ENCODE peak calls at places on chromosomes 13 and 19, in eight cellular contexts. N is lung, A is cardiac muscle cell, O is brain microvascular endothelial cell, R is foreskin fibroblast, K is astrocyte, U is lower leg skin, Y is fibroblast of pulmonary artery. J is an unnamed sample.

GRCh38 chr19:29645911-29646310 is 19.4 kb upstream of the PLEKHF1 start:
- DNase-seq in N (no peak), A (no peak), O (peak), R (peak), K (peak), U (peak), Y (peak), J (no peak)

GRCh38 chr13:98483636-98484288 is 93.1 kb downstream of the STK24 start:
- DNase-seq in N (no peak), A (no peak), O (no peak), R (no peak), K (no peak), U (no peak), Y (no peak), J (no peak)

GRCh38 chr13:40052954-40053353 is 397.5 kb downstream of the COG6 start:
- DNase-seq in N (no peak), A (no peak), O (no peak), R (no peak), K (no peak), U (no peak), Y (no peak), J (no peak)

GRCh38 chr13:99605417-99606321 is 104.4 kb downstream of the TM9SF2 start:
- DNase-seq in N (peak), A (peak), O (no peak), R (no peak), K (peak), U (peak), Y (no peak), J (no peak)

GRCh38 chr13:85812282-85812681 is 13.1 kb upstream of the SLITRK6 start:
- DNase-seq in N (no peak), A (no peak), O (no peak), R (no peak), K (no peak), U (no peak), Y (no peak), J (no peak)

GRCh38 chr19:7862413-7862951 is 11.7 kb downstream of the PRR36 start:
- DNase-seq in N (peak), A (peak), O (peak), R (no peak), K (no peak), U (peak), Y (peak), J (peak)

GRCh38 chr13:49608932-49609331 is 19.4 kb upstream of the ARL11 start:
- DNase-seq in N (no peak), A (no peak), O (no peak), R (no peak), K (no peak), U (no peak), Y (no peak), J (no peak)

GRCh38 chr13:25860862-25861261 is 191.0 kb downstream of the SHISA2 start:
- DNase-seq in N (no peak), A (no peak), O (peak), R (no peak), K (peak), U (no peak), Y (peak), J (no peak)

GRCh38 chr13:21138561-21138960 is 37.8 kb downstream of the SKA3 start:
- DNase-seq in N (no peak), A (no peak), O (no peak), R (no peak), K (no peak), U (no peak), Y (peak), J (no peak)

GRCh38 chr13:105220886-105221285 is 1314.6 kb downstream of the EFNB2 start:
- DNase-seq in N (no peak), A (no peak), O (no peak), R (no peak), K (peak), U (no peak), Y (peak), J (no peak)

GRCh38 chr13:38394777-38395504 is 45.3 kb downstream of the UFM1 start:
- DNase-seq in N (no peak), A (no peak), O (no peak), R (peak), K (peak), U (no peak), Y (no peak), J (no peak)

GRCh38 chr13:105778196-105778595 is 757.3 kb downstream of the EFNB2 start:
- DNase-seq in N (no peak), A (no peak), O (peak), R (peak), K (peak), U (no peak), Y (peak), J (no peak)

GRCh38 chr13:37729876-37730275 is 131.3 kb upstream of the POSTN start:
- DNase-seq in N (no peak), A (no peak), O (no peak), R (no peak), K (no peak), U (no peak), Y (no peak), J (no peak)

GRCh38 chr19:17340871-17341357 is 3.6 kb downstream of the GTPBP3 start:
- DNase-seq in N (no peak), A (no peak), O (no peak), R (no peak), K (no peak), U (no peak), Y (no peak), J (no peak)

GRCh38 chr13:73754727-73755292 is 379.4 kb downstream of the KLF12 start:
- DNase-seq in N (no peak), A (peak), O (peak), R (peak), K (peak), U (no peak), Y (peak), J (no peak)

GRCh38 chr19:4575267-4575793 is 15.8 kb upstream of the SEMA6B start:
- DNase-seq in N (peak), A (peak), O (peak), R (peak), K (peak), U (peak), Y (peak), J (no peak)

GRCh38 chr13:101394597-101394996 is 21.7 kb downstream of the NALCN start:
- DNase-seq in N (no peak), A (no peak), O (no peak), R (no peak), K (no peak), U (no peak), Y (no peak), J (no peak)

DNA sequence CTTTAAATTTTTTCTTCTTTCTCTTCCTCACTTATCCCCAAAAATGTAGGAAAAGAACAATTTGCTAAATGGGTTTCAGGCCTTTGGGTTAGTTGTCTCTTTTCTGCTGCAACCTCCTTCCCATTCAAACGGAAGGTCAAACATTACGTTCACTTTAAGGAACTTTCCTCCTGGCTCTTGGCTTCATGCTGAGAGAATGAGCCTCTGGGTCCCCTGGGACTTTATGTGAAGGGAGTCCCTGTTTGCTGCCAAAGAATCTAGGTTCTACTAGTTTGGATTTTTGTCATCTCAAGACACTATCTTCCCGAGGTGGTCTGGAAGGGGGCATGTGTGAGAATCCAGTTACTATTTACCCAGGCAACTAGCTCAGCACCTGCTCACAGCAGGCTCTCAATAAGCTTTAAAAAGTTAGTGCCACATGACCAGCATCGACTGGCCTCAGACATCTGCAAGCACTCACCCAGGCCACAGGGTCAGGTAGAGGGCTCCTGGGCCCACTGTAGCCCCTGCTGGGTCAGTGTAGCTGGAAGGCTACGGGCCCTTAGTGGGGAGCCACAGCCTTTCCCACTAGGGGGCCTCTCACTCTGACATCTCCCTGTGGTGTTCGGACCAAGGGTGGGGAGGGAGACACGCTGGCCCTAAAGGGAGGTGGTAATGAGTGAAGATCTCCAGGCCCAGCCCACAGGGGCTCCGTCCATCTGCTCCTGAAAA is 40.5 kb downstream of the FAM124A start:
- DNase-seq in N (no peak), A (peak), O (no peak), R (no peak), K (no peak), U (no peak), Y (no peak), J (no peak)
- TF ChIP-seq CTCF in N (no peak), A (peak), O (peak), R (no peak), K (peak), U (no peak), Y (no peak), J (no peak)

GRCh38 chr13:86974995-86975328 is 696.2 kb upstream of the SLITRK5 start:
- DNase-seq in N (no peak), A (peak), O (no peak), R (no peak), K (no peak), U (no peak), Y (no peak), J (no peak)
- TF ChIP-seq CTCF in N (no peak), A (no peak), O (peak), R (no peak), K (no peak), U (no peak), Y (no peak), J (no peak)

GRCh38 chr13:29566206-29566605 is 29.3 kb downstream of the SLC7A1 start:
- DNase-seq in N (no peak), A (no peak), O (no peak), R (no peak), K (no peak), U (no peak), Y (no peak), J (no peak)

GRCh38 chr13:29563941-29564340 is 31.5 kb downstream of the SLC7A1 start:
- DNase-seq in N (no peak), A (no peak), O (no peak), R (no peak), K (no peak), U (no peak), Y (no peak), J (no peak)

GRCh38 chr13:29562762-29563161 is 32.7 kb downstream of the SLC7A1 start:
- DNase-seq in N (no peak), A (no peak), O (no peak), R (no peak), K (no peak), U (no peak), Y (no peak), J (no peak)

GRCh38 chr13:29566864-29567263 is 28.6 kb downstream of the SLC7A1 start:
- DNase-seq in N (no peak), A (peak), O (no peak), R (no peak), K (no peak), U (no peak), Y (no peak), J (no peak)

DNA sequence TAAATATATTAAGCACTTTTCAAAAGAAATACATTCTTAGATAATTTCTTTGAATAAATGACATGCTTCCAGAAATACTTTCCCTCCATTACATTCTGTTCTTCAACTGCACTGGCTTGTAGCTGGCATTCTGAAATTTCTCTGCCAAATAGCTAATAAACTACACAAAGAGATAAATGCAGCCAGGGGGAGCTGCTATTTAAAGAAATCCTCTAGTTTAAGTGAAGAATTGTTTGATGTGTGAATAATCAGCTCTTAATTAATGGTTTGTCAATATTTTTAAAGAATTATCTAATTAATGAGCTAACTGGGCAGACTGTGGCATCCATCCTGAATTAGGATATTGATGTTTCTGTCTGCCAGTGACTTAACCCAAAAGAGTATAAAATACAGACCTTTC is 30.7 kb downstream of the SLC7A1 start:
- DNase-seq in N (no peak), A (no peak), O (no peak), R (no peak), K (no peak), U (no peak), Y (no peak), J (no peak)
- TF ChIP-seq CTCF in N (no peak), A (peak), O (no peak), R (no peak), K (no peak), U (no peak), Y (no peak), J (no peak)

GRCh38 chr19:47429140-47429793 is 9.9 kb upstream of the MEIS3 start:
- DNase-seq in N (no peak), A (no peak), O (no peak), R (no peak), K (no peak), U (no peak), Y (no peak), J (no peak)
- TF ChIP-seq CTCF in N (no peak), A (no peak), O (no peak), R (no peak), K (no peak), U (no peak), Y (no peak), J (no peak)

GRCh38 chr13:97433727-97434416 is at the start of gene RAP2A:
- DNase-seq in N (peak), A (peak), O (peak), R (peak), K (peak), U (peak), Y (peak), J (peak)
- TF ChIP-seq CTCF in N (no peak), A (no peak), O (no peak), R (no peak), K (no peak), U (no peak), Y (no peak), J (no peak)

GRCh38 chr19:1377965-1378785 is 5.5 kb upstream of the NDUFS7 start:
- DNase-seq in N (no peak), A (no peak), O (no peak), R (no peak), K (no peak), U (no peak), Y (no peak), J (no peak)
- TF ChIP-seq CTCF in N (no peak), A (no peak), O (peak), R (no peak), K (no peak), U (no peak), Y (no peak), J (peak)

GRCh38 chr13:113935523-113935922 is 38.4 kb downstream of the C13orf46 start:
- DNase-seq in N (no peak), A (no peak), O (no peak), R (no peak), K (no peak), U (peak), Y (no peak), J (no peak)
- TF ChIP-seq CTCF in N (no peak), A (no peak), O (no peak), R (no peak), K (no peak), U (no peak), Y (no peak), J (no peak)

DNA sequence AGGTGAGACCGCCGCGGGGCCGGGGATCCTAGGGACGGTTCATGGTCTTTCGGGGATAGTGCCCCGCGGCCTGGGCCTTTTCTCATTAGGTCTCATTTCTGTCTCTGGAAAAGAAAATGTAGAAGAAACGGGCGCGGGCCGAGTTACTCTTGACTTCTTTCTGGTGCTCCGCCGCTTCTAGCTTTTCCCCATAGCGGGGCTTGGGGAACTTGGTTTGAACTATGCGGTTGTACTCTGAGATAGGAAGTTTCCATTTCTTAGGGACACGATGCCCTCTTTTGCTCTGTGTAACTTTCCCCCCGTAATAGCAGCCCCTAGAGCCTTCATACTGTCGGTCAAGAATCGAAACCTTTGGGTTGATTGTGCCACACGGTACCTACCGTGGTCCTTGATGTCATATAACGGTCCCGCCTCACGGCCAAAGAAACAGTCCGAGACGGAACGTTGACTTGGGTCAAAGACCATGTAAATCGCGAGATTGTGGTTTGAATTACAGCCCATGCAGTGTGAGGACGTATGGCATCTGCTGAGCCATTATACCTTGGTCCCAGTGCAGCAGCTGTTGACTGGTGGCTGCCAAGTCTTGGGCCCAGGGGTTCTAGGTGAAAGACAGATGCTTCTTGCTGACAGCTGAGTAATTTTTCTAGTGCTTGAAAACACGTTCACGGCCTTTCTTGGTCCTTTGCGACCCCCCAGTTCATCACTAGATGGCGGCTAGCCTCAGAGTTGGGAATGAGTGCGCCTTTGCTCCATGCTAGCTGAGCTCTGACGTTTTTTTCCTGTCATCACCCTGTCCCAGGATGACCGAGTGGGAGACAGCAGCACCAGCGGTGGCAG is 487 bp downstream of the RPS5 start:
- DNase-seq in N (no peak), A (no peak), O (no peak), R (no peak), K (no peak), U (no peak), Y (no peak), J (no peak)
- TF ChIP-seq CTCF in N (no peak), A (peak), O (peak), R (no peak), K (no peak), U (no peak), Y (no peak), J (no peak)

J was measured in type B pancreatic cell.